ENCODE peak calls at places on chromosome 1, in ten cellular contexts. One of them, this sample, is unnamed. For H3K4me1, the result is how much of the 10 kb centered on the place peaks cover.

GRCh38 chr1:230158422-230159291 is 91.6 kb downstream of the GALNT2 start:
- DNase-seq in neural progenitor cell: peak
- DNase-seq in colonic mucosa: peak
- DNase-seq in mesendoderm: no peak
- DNase-seq in CD4-positive, CD25-positive, alpha-beta regulatory T cell: no peak
- DNase-seq in Karpas-422: no peak
- DNase-seq in upper lobe of right lung: no peak
- DNase-seq in stomach: no peak
- DNase-seq in heart left ventricle: no peak
- DNase-seq in gastrocnemius medialis: peak
- DNase-seq in this sample: no peak

GRCh38 chr1:110556471-110556807 is 37.5 kb upstream of the KCNA10 start:
- DNase-seq in neural progenitor cell: no peak
- DNase-seq in colonic mucosa: no peak
- DNase-seq in mesendoderm: no peak
- DNase-seq in CD4-positive, CD25-positive, alpha-beta regulatory T cell: no peak
- DNase-seq in Karpas-422: no peak
- DNase-seq in upper lobe of right lung: no peak
- DNase-seq in stomach: no peak
- DNase-seq in heart left ventricle: no peak
- DNase-seq in gastrocnemius medialis: no peak
- DNase-seq in this sample: peak

GRCh38 chr1:209248649-209249279 is 334.8 kb upstream of the CAMK1G start:
- DNase-seq in neural progenitor cell: peak
- DNase-seq in colonic mucosa: peak
- DNase-seq in mesendoderm: peak
- DNase-seq in CD4-positive, CD25-positive, alpha-beta regulatory T cell: peak
- DNase-seq in Karpas-422: peak
- DNase-seq in upper lobe of right lung: no peak
- DNase-seq in stomach: peak
- DNase-seq in heart left ventricle: no peak
- DNase-seq in gastrocnemius medialis: no peak
- DNase-seq in this sample: peak

GRCh38 chr1:165869343-165869742 is 41.9 kb downstream of the UCK2 start:
- DNase-seq in neural progenitor cell: no peak
- DNase-seq in colonic mucosa: no peak
- DNase-seq in mesendoderm: no peak
- DNase-seq in CD4-positive, CD25-positive, alpha-beta regulatory T cell: no peak
- DNase-seq in Karpas-422: no peak
- DNase-seq in upper lobe of right lung: no peak
- DNase-seq in stomach: no peak
- DNase-seq in heart left ventricle: no peak
- DNase-seq in gastrocnemius medialis: no peak
- DNase-seq in this sample: no peak

GRCh38 chr1:53501065-53502005 is 42.1 kb downstream of the DMRTB1 start:
- DNase-seq in neural progenitor cell: no peak
- DNase-seq in colonic mucosa: no peak
- DNase-seq in mesendoderm: peak
- DNase-seq in CD4-positive, CD25-positive, alpha-beta regulatory T cell: no peak
- DNase-seq in Karpas-422: no peak
- DNase-seq in upper lobe of right lung: no peak
- DNase-seq in stomach: no peak
- DNase-seq in heart left ventricle: no peak
- DNase-seq in gastrocnemius medialis: no peak
- DNase-seq in this sample: no peak

GRCh38 chr1:231383159-231383855 is 38.8 kb downstream of the EGLN1 start:
- DNase-seq in neural progenitor cell: no peak
- DNase-seq in colonic mucosa: no peak
- DNase-seq in mesendoderm: no peak
- DNase-seq in CD4-positive, CD25-positive, alpha-beta regulatory T cell: no peak
- DNase-seq in Karpas-422: no peak
- DNase-seq in upper lobe of right lung: no peak
- DNase-seq in stomach: no peak
- DNase-seq in heart left ventricle: no peak
- DNase-seq in gastrocnemius medialis: peak
- DNase-seq in this sample: no peak

GRCh38 chr1:178238722-178239510 is 145.0 kb downstream of the RASAL2 start:
- DNase-seq in neural progenitor cell: no peak
- DNase-seq in colonic mucosa: no peak
- DNase-seq in mesendoderm: peak
- DNase-seq in CD4-positive, CD25-positive, alpha-beta regulatory T cell: no peak
- DNase-seq in Karpas-422: no peak
- DNase-seq in upper lobe of right lung: no peak
- DNase-seq in stomach: no peak
- DNase-seq in heart left ventricle: no peak
- DNase-seq in gastrocnemius medialis: no peak
- DNase-seq in this sample: no peak

GRCh38 chr1:18178125-18178524 is 70.5 kb downstream of the IGSF21 start:
- DNase-seq in neural progenitor cell: no peak
- DNase-seq in colonic mucosa: no peak
- DNase-seq in mesendoderm: no peak
- DNase-seq in CD4-positive, CD25-positive, alpha-beta regulatory T cell: no peak
- DNase-seq in Karpas-422: peak
- DNase-seq in upper lobe of right lung: no peak
- DNase-seq in stomach: no peak
- DNase-seq in heart left ventricle: no peak
- DNase-seq in gastrocnemius medialis: no peak
- DNase-seq in this sample: no peak

GRCh38 chr1:30684259-30684658 is 39.1 kb downstream of the MATN1 start:
- DNase-seq in neural progenitor cell: no peak
- DNase-seq in colonic mucosa: no peak
- DNase-seq in mesendoderm: no peak
- DNase-seq in CD4-positive, CD25-positive, alpha-beta regulatory T cell: no peak
- DNase-seq in Karpas-422: no peak
- DNase-seq in upper lobe of right lung: peak
- DNase-seq in stomach: no peak
- DNase-seq in heart left ventricle: no peak
- DNase-seq in gastrocnemius medialis: no peak
- DNase-seq in this sample: no peak

GRCh38 chr1:34057347-34057746 is 107.7 kb downstream of the CSMD2 start:
- DNase-seq in neural progenitor cell: peak
- DNase-seq in colonic mucosa: no peak
- DNase-seq in mesendoderm: peak
- DNase-seq in CD4-positive, CD25-positive, alpha-beta regulatory T cell: no peak
- DNase-seq in Karpas-422: no peak
- DNase-seq in upper lobe of right lung: no peak
- DNase-seq in stomach: no peak
- DNase-seq in heart left ventricle: no peak
- DNase-seq in gastrocnemius medialis: no peak
- DNase-seq in this sample: no peak

GRCh38 chr1:50976890-50977574 is 7.0 kb downstream of the CDKN2C start:
- DNase-seq in neural progenitor cell: peak
- DNase-seq in colonic mucosa: peak
- DNase-seq in mesendoderm: peak
- DNase-seq in CD4-positive, CD25-positive, alpha-beta regulatory T cell: peak
- DNase-seq in Karpas-422: peak
- DNase-seq in upper lobe of right lung: peak
- DNase-seq in stomach: no peak
- DNase-seq in heart left ventricle: peak
- DNase-seq in gastrocnemius medialis: no peak
- DNase-seq in this sample: peak

GRCh38 chr1:170967042-170967910 is 31.9 kb downstream of the MROH9 start:
- DNase-seq in neural progenitor cell: peak
- DNase-seq in colonic mucosa: no peak
- DNase-seq in mesendoderm: peak
- DNase-seq in CD4-positive, CD25-positive, alpha-beta regulatory T cell: peak
- DNase-seq in Karpas-422: peak
- DNase-seq in upper lobe of right lung: no peak
- DNase-seq in stomach: no peak
- DNase-seq in heart left ventricle: no peak
- DNase-seq in gastrocnemius medialis: no peak
- DNase-seq in this sample: no peak

GRCh38 chr1:219463629-219464028 is 149.3 kb downstream of the ZC3H11B start:
- DNase-seq in neural progenitor cell: no peak
- DNase-seq in colonic mucosa: no peak
- DNase-seq in mesendoderm: no peak
- DNase-seq in CD4-positive, CD25-positive, alpha-beta regulatory T cell: no peak
- DNase-seq in Karpas-422: no peak
- DNase-seq in upper lobe of right lung: no peak
- DNase-seq in stomach: no peak
- DNase-seq in heart left ventricle: no peak
- DNase-seq in gastrocnemius medialis: no peak
- DNase-seq in this sample: no peak

GRCh38 chr1:226873771-226874578 is 3.6 kb downstream of the PSEN2 start:
- DNase-seq in neural progenitor cell: no peak
- DNase-seq in colonic mucosa: peak
- DNase-seq in mesendoderm: no peak
- DNase-seq in CD4-positive, CD25-positive, alpha-beta regulatory T cell: no peak
- DNase-seq in Karpas-422: no peak
- DNase-seq in upper lobe of right lung: no peak
- DNase-seq in stomach: no peak
- DNase-seq in heart left ventricle: no peak
- DNase-seq in gastrocnemius medialis: no peak
- DNase-seq in this sample: no peak

GRCh38 chr1:154219511-154219910 is 1.2 kb upstream of the UBAP2L start:
- DNase-seq in neural progenitor cell: no peak
- DNase-seq in colonic mucosa: peak
- DNase-seq in mesendoderm: peak
- DNase-seq in CD4-positive, CD25-positive, alpha-beta regulatory T cell: peak
- DNase-seq in Karpas-422: peak
- DNase-seq in upper lobe of right lung: no peak
- DNase-seq in stomach: no peak
- DNase-seq in heart left ventricle: no peak
- DNase-seq in gastrocnemius medialis: peak
- DNase-seq in this sample: no peak

GRCh38 chr1:66505671-66506392 is 28.1 kb upstream of the SGIP1 start:
- DNase-seq in neural progenitor cell: no peak
- DNase-seq in colonic mucosa: no peak
- DNase-seq in mesendoderm: no peak
- DNase-seq in CD4-positive, CD25-positive, alpha-beta regulatory T cell: no peak
- DNase-seq in Karpas-422: no peak
- DNase-seq in upper lobe of right lung: no peak
- DNase-seq in stomach: no peak
- DNase-seq in heart left ventricle: peak
- DNase-seq in gastrocnemius medialis: no peak
- DNase-seq in this sample: no peak

DNA sequence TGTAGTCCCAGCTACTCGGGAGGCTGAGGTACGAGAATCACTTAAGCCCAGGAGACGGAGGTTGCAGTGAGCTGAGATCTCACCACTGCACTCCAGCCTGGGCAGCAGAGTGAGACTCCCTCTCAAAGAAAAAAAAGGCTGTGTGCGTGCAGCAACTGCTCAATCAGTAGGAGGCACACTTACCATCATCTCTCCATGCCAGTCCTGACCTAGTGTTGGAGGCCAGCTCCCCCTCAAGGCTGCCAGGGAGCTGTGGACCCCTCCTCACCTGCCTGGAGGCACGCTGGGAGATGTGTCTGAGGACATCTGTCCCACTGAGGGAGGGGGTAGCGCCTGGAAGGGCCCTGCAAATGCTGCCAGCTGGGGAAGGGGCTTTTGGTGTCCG is 11.9 kb downstream of the RPS6KA1 start:
- DNase-seq in neural progenitor cell: no peak
- DNase-seq in colonic mucosa: no peak
- DNase-seq in mesendoderm: no peak
- DNase-seq in CD4-positive, CD25-positive, alpha-beta regulatory T cell: no peak
- DNase-seq in Karpas-422: no peak
- DNase-seq in upper lobe of right lung: no peak
- DNase-seq in stomach: no peak
- DNase-seq in heart left ventricle: no peak
- DNase-seq in gastrocnemius medialis: no peak
- DNase-seq in this sample: no peak
- H3K4me1 ChIP-seq in neural progenitor cell: under half
- H3K4me1 ChIP-seq in colonic mucosa: under half
- H3K4me1 ChIP-seq in mesendoderm: under half
- H3K4me1 ChIP-seq in CD4-positive, CD25-positive, alpha-beta regulatory T cell: half or more
- H3K4me1 ChIP-seq in Karpas-422: half or more
- H3K4me1 ChIP-seq in upper lobe of right lung: under half
- H3K4me1 ChIP-seq in stomach: under half
- H3K4me1 ChIP-seq in heart left ventricle: under half
- H3K4me1 ChIP-seq in gastrocnemius medialis: under half
- H3K4me1 ChIP-seq in this sample: under half

GRCh38 chr1:206693592-206693991 is 8.9 kb downstream of the MAPKAPK2 start:
- DNase-seq in neural progenitor cell: no peak
- DNase-seq in colonic mucosa: no peak
- DNase-seq in mesendoderm: no peak
- DNase-seq in CD4-positive, CD25-positive, alpha-beta regulatory T cell: no peak
- DNase-seq in Karpas-422: no peak
- DNase-seq in upper lobe of right lung: no peak
- DNase-seq in stomach: no peak
- DNase-seq in heart left ventricle: peak
- DNase-seq in gastrocnemius medialis: peak
- DNase-seq in this sample: no peak
- H3K4me1 ChIP-seq in neural progenitor cell: under half
- H3K4me1 ChIP-seq in colonic mucosa: under half
- H3K4me1 ChIP-seq in mesendoderm: under half
- H3K4me1 ChIP-seq in CD4-positive, CD25-positive, alpha-beta regulatory T cell: under half
- H3K4me1 ChIP-seq in Karpas-422: under half
- H3K4me1 ChIP-seq in upper lobe of right lung: half or more
- H3K4me1 ChIP-seq in stomach: half or more
- H3K4me1 ChIP-seq in heart left ventricle: half or more
- H3K4me1 ChIP-seq in gastrocnemius medialis: half or more
- H3K4me1 ChIP-seq in this sample: under half

DNA sequence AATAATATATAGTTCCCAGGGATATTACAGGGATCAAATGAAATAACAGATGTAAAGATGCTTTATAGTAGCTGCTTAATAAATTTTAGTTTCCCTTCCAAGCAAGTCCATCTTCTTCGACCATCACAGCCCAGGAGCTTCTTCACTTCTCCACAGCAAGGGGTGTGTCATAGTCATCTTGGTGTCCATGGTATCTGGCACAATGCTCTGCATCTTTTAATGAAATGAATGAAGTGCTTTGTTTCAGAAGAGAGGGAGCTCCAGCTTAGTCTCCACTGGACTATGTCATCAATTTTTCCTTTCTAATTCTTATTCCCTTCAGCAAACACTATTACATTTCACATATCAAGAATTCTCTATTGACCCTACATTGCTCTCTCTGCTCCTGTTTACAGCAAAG is 4.9 kb upstream of the MACF1 start:
- DNase-seq in neural progenitor cell: no peak
- DNase-seq in colonic mucosa: no peak
- DNase-seq in mesendoderm: no peak
- DNase-seq in CD4-positive, CD25-positive, alpha-beta regulatory T cell: no peak
- DNase-seq in Karpas-422: no peak
- DNase-seq in upper lobe of right lung: no peak
- DNase-seq in stomach: no peak
- DNase-seq in heart left ventricle: no peak
- DNase-seq in gastrocnemius medialis: no peak
- DNase-seq in this sample: no peak
- H3K4me1 ChIP-seq in neural progenitor cell: under half
- H3K4me1 ChIP-seq in colonic mucosa: under half
- H3K4me1 ChIP-seq in mesendoderm: under half
- H3K4me1 ChIP-seq in CD4-positive, CD25-positive, alpha-beta regulatory T cell: under half
- H3K4me1 ChIP-seq in Karpas-422: under half
- H3K4me1 ChIP-seq in upper lobe of right lung: half or more
- H3K4me1 ChIP-seq in stomach: half or more
- H3K4me1 ChIP-seq in heart left ventricle: under half
- H3K4me1 ChIP-seq in gastrocnemius medialis: under half
- H3K4me1 ChIP-seq in this sample: under half

DNA sequence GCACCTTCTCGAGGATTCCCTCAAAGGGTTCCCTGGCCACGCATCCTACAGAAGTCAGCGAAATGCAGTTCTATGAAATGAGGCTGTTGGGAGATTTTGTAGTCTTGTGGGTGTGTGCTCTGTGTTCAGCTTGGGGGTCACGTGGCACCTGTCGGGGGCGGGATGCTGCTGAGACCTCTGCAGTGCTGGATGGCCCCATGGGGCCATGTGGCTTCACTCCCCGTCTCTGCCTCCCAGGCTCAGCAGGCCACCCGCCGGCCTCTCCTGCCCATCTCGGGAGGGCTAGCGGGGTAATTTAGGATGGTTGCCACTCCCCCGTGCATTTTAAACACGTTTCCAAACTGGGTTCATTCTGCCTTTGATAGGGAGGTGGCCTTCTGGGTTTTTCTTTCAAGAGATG is 277.4 kb upstream of the VAMP3 start:
- DNase-seq in neural progenitor cell: no peak
- DNase-seq in colonic mucosa: no peak
- DNase-seq in mesendoderm: no peak
- DNase-seq in CD4-positive, CD25-positive, alpha-beta regulatory T cell: no peak
- DNase-seq in Karpas-422: no peak
- DNase-seq in upper lobe of right lung: no peak
- DNase-seq in stomach: no peak
- DNase-seq in heart left ventricle: no peak
- DNase-seq in gastrocnemius medialis: no peak
- DNase-seq in this sample: no peak
- H3K4me1 ChIP-seq in neural progenitor cell: under half
- H3K4me1 ChIP-seq in colonic mucosa: under half
- H3K4me1 ChIP-seq in mesendoderm: under half
- H3K4me1 ChIP-seq in CD4-positive, CD25-positive, alpha-beta regulatory T cell: under half
- H3K4me1 ChIP-seq in Karpas-422: under half
- H3K4me1 ChIP-seq in upper lobe of right lung: under half
- H3K4me1 ChIP-seq in stomach: under half
- H3K4me1 ChIP-seq in heart left ventricle: under half
- H3K4me1 ChIP-seq in gastrocnemius medialis: under half
- H3K4me1 ChIP-seq in this sample: under half

This sample was measured in tibial nerve.